ENCODE peak calls at places on chromosomes 4 and X, in four cellular contexts. R, C, Z and M are unnamed samples.

GRCh38 chr4:156476359-156476758 is 495.2 kb downstream of the PDGFC start:
- DNase-seq in C (no peak), Z (peak), R (no peak), M (no peak)

GRCh38 chrX:105647749-105648148 is 174.6 kb upstream of the NRK start:
- DNase-seq in R (no peak), C (no peak), Z (no peak), M (no peak)

GRCh38 chr4:10032625-10033024 is 11.3 kb upstream of the SLC2A9 start:
- DNase-seq in R (no peak), Z (peak), C (no peak), M (no peak)

GRCh38 chr4:82431026-82431745 is 796 bp downstream of the ENOPH1 start:
- DNase-seq in C (no peak), R (peak), Z (peak), M (peak)

GRCh38 chr4:124104628-124105027 is 607.9 kb downstream of the ANKRD50 start:
- DNase-seq in Z (no peak), R (no peak), C (no peak), M (no peak)

GRCh38 chr4:74161676-74162450 is 3.9 kb downstream of the MTHFD2L start:
- DNase-seq in C (no peak), R (no peak), Z (peak), M (no peak)

GRCh38 chr4:4541040-4541631 is 712 bp downstream of the STX18 start:
- DNase-seq in R (peak), Z (peak), C (no peak), M (peak)

GRCh38 chr4:83639849-83640493 is 104.1 kb downstream of the GPAT3 start:
- DNase-seq in Z (peak), R (peak), C (peak), M (no peak)

GRCh38 chr4:113534698-113535097 is 226.8 kb downstream of the CAMK2D start:
- DNase-seq in C (no peak), Z (peak), R (no peak), M (no peak)

GRCh38 chr4:158181906-158182305 is 9.1 kb upstream of the GASK1B start:
- DNase-seq in Z (no peak), C (no peak), R (no peak), M (no peak)

GRCh38 chrX:135324463-135324862 is 15.2 kb downstream of the ETDC start:
- DNase-seq in Z (no peak), C (no peak), R (no peak), M (no peak)

GRCh38 chrX:110987292-110987691 is 108.7 kb upstream of the PAK3 start:
- DNase-seq in Z (peak), C (no peak), R (no peak), M (no peak)

GRCh38 chrX:45889471-45889870 is 655.8 kb downstream of the ZNF674 start:
- DNase-seq in C (no peak), R (no peak), Z (no peak), M (no peak)

GRCh38 chrX:132636080-132636479 is 147.2 kb upstream of the MBNL3 start:
- DNase-seq in C (no peak), R (no peak), Z (no peak), M (no peak)

GRCh38 chrX:132634521-132634920 is 145.7 kb upstream of the MBNL3 start:
- DNase-seq in C (no peak), Z (no peak), R (no peak), M (no peak)

GRCh38 chrX:132631579-132632232 is 142.9 kb upstream of the MBNL3 start:
- DNase-seq in R (no peak), Z (peak), C (no peak), M (no peak)
- TF ChIP-seq CTCF in R (no peak), Z (peak), C (peak), M (peak)

GRCh38 chr4:53192017-53192416 is 173.8 kb downstream of the SCFD2 start:
- DNase-seq in C (no peak), Z (no peak), R (no peak), M (no peak)

GRCh38 chr4:53192496-53192895 is 173.4 kb downstream of the SCFD2 start:
- DNase-seq in R (no peak), Z (no peak), C (no peak), M (no peak)

GRCh38 chr4:53194727-53195126 is 171.1 kb downstream of the SCFD2 start:
- DNase-seq in Z (no peak), R (no peak), C (no peak), M (no peak)

GRCh38 chr4:53196195-53196641 is 169.6 kb downstream of the SCFD2 start:
- DNase-seq in R (no peak), Z (no peak), C (no peak), M (no peak)

DNA sequence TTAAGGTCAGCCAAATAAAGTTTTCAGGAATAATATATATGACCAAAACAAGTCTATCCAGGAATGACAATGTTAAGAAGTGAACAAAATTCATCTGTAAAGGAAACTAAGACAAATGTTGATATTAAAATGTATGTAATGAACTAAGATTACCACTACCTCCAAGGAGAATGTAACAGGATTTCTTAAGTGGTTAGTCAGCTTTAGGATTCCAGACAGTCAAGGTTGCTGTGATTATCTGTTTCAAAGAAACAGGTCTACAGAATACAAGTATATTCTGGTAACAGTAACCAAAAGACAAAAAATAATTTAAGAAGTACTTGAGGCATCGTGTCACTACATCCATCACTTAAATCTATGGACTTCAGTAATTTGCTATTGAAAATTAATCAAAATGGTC is 172.8 kb downstream of the SCFD2 start:
- DNase-seq in Z (no peak), R (no peak), C (no peak), M (no peak)
- TF ChIP-seq CTCF in Z (no peak), R (no peak), C (no peak), M (no peak)

GRCh38 chr4:21192367-21192766 is 492.1 kb downstream of the PACRGL start:
- DNase-seq in Z (no peak), R (no peak), C (no peak), M (no peak)
- TF ChIP-seq CTCF in Z (no peak), R (no peak), C (no peak), M (no peak)

GRCh38 chrX:12138366-12139313 is at the start of gene FRMPD4:
- DNase-seq in R (no peak), C (no peak), Z (peak), M (no peak)
- TF ChIP-seq CTCF in R (no peak), C (no peak), Z (peak), M (no peak)

GRCh38 chr4:150415213-150415612 is 166.7 kb upstream of the MAB21L2 start:
- DNase-seq in C (no peak), Z (no peak), R (no peak), M (no peak)

GRCh38 chr4:150411527-150411926 is 170.4 kb upstream of the MAB21L2 start:
- DNase-seq in C (no peak), R (no peak), Z (peak), M (no peak)
- TF ChIP-seq CTCF in C (no peak), R (no peak), Z (peak), M (no peak)

DNA sequence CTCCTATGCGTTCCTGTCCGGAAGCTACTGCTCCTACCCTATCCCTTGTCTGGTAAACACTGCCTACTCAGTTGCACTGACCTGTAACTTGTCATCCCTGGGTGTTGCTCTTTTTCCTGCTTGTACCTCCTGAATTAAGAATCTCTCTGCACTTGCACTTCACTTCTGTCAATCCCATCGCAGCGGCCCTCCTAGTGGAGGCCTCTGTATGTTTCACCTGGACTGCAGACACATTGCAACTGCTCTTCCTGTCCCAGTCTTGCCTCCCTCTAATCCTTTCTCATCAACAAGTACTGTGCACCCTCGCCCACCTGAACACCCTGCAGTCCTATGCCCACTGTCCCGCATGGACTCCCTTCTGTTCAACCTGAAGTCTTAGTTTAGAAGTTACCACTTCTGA is 8.0 kb downstream of the GK start:
- DNase-seq in R (no peak), Z (no peak), C (no peak), M (no peak)
- TF ChIP-seq CTCF in R (no peak), Z (no peak), C (no peak), M (no peak)

DNA sequence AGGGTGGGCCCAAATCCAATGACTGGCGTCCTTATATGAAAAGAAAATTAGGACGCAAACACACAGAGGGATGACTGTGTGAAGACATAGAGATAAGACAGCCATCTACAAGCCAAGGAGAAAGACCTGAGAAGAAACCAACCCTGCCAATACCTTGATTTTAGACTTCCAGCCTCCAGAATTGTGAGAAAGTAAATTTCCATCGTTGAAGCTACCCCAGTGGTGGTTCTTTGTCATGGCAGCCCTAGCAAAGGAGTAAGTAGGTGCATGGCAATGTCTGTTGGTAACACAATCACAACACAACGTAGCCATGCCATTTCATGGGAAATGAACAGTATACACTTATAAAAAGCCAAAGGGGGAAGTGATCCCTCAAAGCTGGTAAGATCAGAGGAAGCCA is 25.3 kb downstream of the SMIM20 start:
- DNase-seq in Z (no peak), C (no peak), R (no peak), M (no peak)
- TF ChIP-seq CTCF in Z (peak), C (no peak), R (no peak), M (no peak)